ENCODE peak calls at places on chromosomes 1 and 21, in eight cellular contexts. G is activated gamma-delta T cell treated with anti-CD3 and anti-CD28 coated beads, Interleukin-2, amount 50 U/mL, for 16 hours; C is type B pancreatic cell; X is endothelial cell of umbilical vein; B is D341Med; H is HTR-8/SVneo; L is SW 1271; E is AG09319. K is an unnamed sample.

GRCh38 chr1:92324784-92325183 is 25.9 kb downstream of the RPAP2 start:
- DNase-seq in C (no peak), H (no peak), L (no peak), G (no peak), X (no peak), E (no peak), B (no peak), K (no peak)

GRCh38 chr21:26966360-26966977 is 419 bp downstream of the ADAMTS5 start:
- DNase-seq in C (no peak), L (no peak), E (no peak), X (no peak), H (no peak), B (no peak), G (no peak), K (no peak)

GRCh38 chr1:7922301-7922700 is 18.3 kb downstream of the TNFRSF9 start:
- DNase-seq in E (no peak), C (no peak), B (no peak), G (no peak), L (no peak), X (no peak), H (no peak), K (no peak)

GRCh38 chr1:15618685-15619525 is 1.6 kb downstream of the DDI2 start:
- DNase-seq in E (peak; percentile 66), G (no peak), H (no peak), X (peak; percentile 39), C (no peak), B (no peak), L (no peak), K (peak; percentile 85)

GRCh38 chr1:213464786-213465460 is 413.9 kb downstream of the RPS6KC1 start:
- DNase-seq in L (no peak), G (no peak), X (no peak), E (no peak), C (no peak), H (no peak), B (no peak), K (peak; percentile 40)

GRCh38 chr1:201307239-201307638 is 23.9 kb downstream of the PKP1 start:
- DNase-seq in C (no peak), G (no peak), L (no peak), X (no peak), H (no peak), B (no peak), E (no peak), K (peak; percentile 87)

GRCh38 chr1:21913763-21914162 is 23.3 kb downstream of the HSPG2 start:
- DNase-seq in H (no peak), C (no peak), L (no peak), X (peak; percentile 62), E (no peak), G (no peak), B (no peak), K (no peak)

GRCh38 chr1:8047686-8048522 is 21.8 kb upstream of the ERRFI1 start:
- DNase-seq in C (no peak), X (peak; percentile 90), B (no peak), L (peak; percentile 53), H (peak; percentile 64), G (no peak), E (peak; percentile 71), K (peak; percentile 96)

GRCh38 chr1:119140177-119141019 is at the start of gene WARS2:
- DNase-seq in L (peak; percentile 81), H (peak; percentile 75), G (peak; percentile 89), B (peak; percentile 88), C (peak; percentile 94), E (peak; percentile 93), X (peak; percentile 97), K (peak; percentile 95)

GRCh38 chr1:209621741-209622655 is 30.2 kb downstream of the LAMB3 start:
- DNase-seq in X (no peak), C (no peak), E (no peak), L (no peak), H (no peak), G (no peak), B (no peak), K (no peak)

GRCh38 chr1:54230507-54231339 is 30.8 kb downstream of the MRPL37 start:
- DNase-seq in X (no peak), B (no peak), H (no peak), G (no peak), C (no peak), E (no peak), L (no peak), K (no peak)

GRCh38 chr1:5706239-5706638 is 286.0 kb downstream of the NPHP4 start:
- DNase-seq in C (no peak), E (no peak), G (no peak), B (no peak), L (no peak), X (no peak), H (no peak), K (no peak)

GRCh38 chr1:233113009-233113712 is 162.8 kb downstream of the NTPCR start:
- DNase-seq in E (peak; percentile 96), H (peak; percentile 80), L (peak; percentile 78), X (peak; percentile 89), C (no peak), B (no peak), G (no peak), K (peak; percentile 100)

GRCh38 chr1:36864182-36865079 is 169.9 kb downstream of the GRIK3 start:
- DNase-seq in B (no peak), H (no peak), E (no peak), C (no peak), X (no peak), G (no peak), L (no peak), K (no peak)

GRCh38 chr21:43913928-43914327 is 48.9 kb downstream of the AGPAT3 start:
- DNase-seq in G (no peak), B (no peak), E (no peak), X (no peak), H (no peak), C (no peak), L (no peak), K (no peak)

GRCh38 chr1:61141288-61142044 is 59.1 kb downstream of the NFIA start:
- DNase-seq in X (peak; percentile 86), H (peak; percentile 7), C (no peak), E (no peak), L (no peak), G (no peak), B (no peak), K (peak; percentile 99)

GRCh38 chr1:46580140-46580903 is 23.7 kb downstream of the MKNK1 start:
- DNase-seq in C (no peak), B (no peak), H (no peak), X (no peak), G (no peak), E (no peak), L (no peak), K (no peak)

GRCh38 chr1:91757760-91758545 is 128.0 kb downstream of the TGFBR3 start:
- DNase-seq in C (no peak), G (no peak), B (no peak), X (no peak), L (no peak), E (peak; percentile 42), H (no peak), K (no peak)

GRCh38 chr1:102105931-102106550 is 109.3 kb upstream of the OLFM3 start:
- DNase-seq in C (no peak), X (no peak), G (no peak), L (no peak), B (no peak), E (no peak), H (no peak), K (no peak)

GRCh38 chr21:45465105-45465504 is 60.1 kb downstream of the COL18A1 start:
- DNase-seq in C (no peak), B (no peak), E (no peak), H (no peak), G (no peak), X (no peak), L (no peak), K (no peak)

GRCh38 chr1:171486048-171486519 is 754 bp downstream of the PRRC2C start:
- DNase-seq in C (no peak), H (peak; percentile 32), E (peak; percentile 24), X (peak; percentile 71), B (no peak), L (peak; percentile 8), G (peak; percentile 72), K (peak; percentile 81)

GRCh38 chr1:202578001-202578500 is 132.2 kb downstream of the SYT2 start:
- DNase-seq in X (no peak), H (no peak), L (no peak), E (no peak), C (no peak), G (no peak), B (no peak), K (peak; percentile 86)

GRCh38 chr1:24186711-24186992 is 437 bp downstream of the IFNLR1 start:
- DNase-seq in B (no peak), H (no peak), C (no peak), L (no peak), X (no peak), E (no peak), G (no peak), K (no peak)

GRCh38 chr21:32307706-32308105 is 9.1 kb downstream of the MRAP start:
- DNase-seq in C (peak; percentile 18), H (no peak), G (no peak), X (no peak), B (no peak), L (no peak), E (no peak), K (no peak)